ENCODE peak calls at places on chromosomes 16 and 17, in five cellular contexts. J is left cardiac atrium; B is right cardiac atrium; Z is Panc1; S is CD4-positive, alpha-beta T cell. P is an unnamed sample.

GRCh38 chr17:4899341-4900230 is at the start of gene C17orf107:
- ATAC-seq in B (peak; percentile 57), Z (peak; percentile 81), J (peak; percentile 56), S (peak; percentile 80), P (peak; percentile 79)

GRCh38 chr17:75645889-75646625 is 12.8 kb downstream of the SMIM5 start:
- ATAC-seq in S (peak; percentile 34), Z (peak; percentile 22), J (peak; percentile 56), B (peak; percentile 66), P (peak; percentile 65)

GRCh38 chr17:38627957-38628356 is 22.2 kb upstream of the SRCIN1 start:
- ATAC-seq in B (no peak), J (no peak), Z (no peak), S (no peak), P (no peak)

GRCh38 chr17:50725769-50726655 is 6.6 kb downstream of the LUC7L3 start:
- ATAC-seq in B (no peak), S (no peak), Z (no peak), J (no peak), P (no peak)

GRCh38 chr17:77282524-77283515 is 142.1 kb downstream of the SEC14L1 start:
- ATAC-seq in B (no peak), S (no peak), Z (no peak), J (no peak), P (no peak)

GRCh38 chr16:86436466-86437185 is 73.7 kb upstream of the FOXF1 start:
- ATAC-seq in B (no peak), Z (no peak), S (no peak), J (no peak), P (no peak)

GRCh38 chr16:14579266-14579665 is 50.8 kb downstream of the PARN start:
- ATAC-seq in B (no peak), J (no peak), Z (no peak), S (no peak), P (no peak)

GRCh38 chr17:3959295-3959899 is 4.8 kb downstream of the ATP2A3 start:
- ATAC-seq in B (no peak), Z (peak; percentile 70), S (no peak), J (no peak), P (no peak)

GRCh38 chr17:10741416-10742140 is 11.8 kb upstream of the TMEM220 start:
- ATAC-seq in Z (no peak), B (no peak), S (no peak), J (no peak), P (no peak)

GRCh38 chr17:82534401-82534812 is 14.9 kb downstream of the FOXK2 start:
- ATAC-seq in B (peak; percentile 3), S (no peak), Z (peak; percentile 22), J (peak; percentile 25), P (no peak)

GRCh38 chr16:72847187-72848044 is 200.5 kb downstream of the ZFHX3 start:
- ATAC-seq in J (peak; percentile 25), S (no peak), Z (peak; percentile 83), B (no peak), P (no peak)

GRCh38 chr16:56102159-56102798 is 89.0 kb upstream of the GNAO1 start:
- ATAC-seq in B (peak; percentile 93), J (peak; percentile 92), S (no peak), Z (no peak), P (peak; percentile 61)

GRCh38 chr16:11901091-11901490 is 14.7 kb downstream of the GSPT1 start:
- ATAC-seq in Z (peak; percentile 43), S (no peak), J (no peak), B (no peak), P (no peak)

GRCh38 chr16:66467611-66468010 is 40.5 kb downstream of the BEAN1 start:
- ATAC-seq in S (no peak), B (no peak), Z (no peak), J (peak; percentile 23), P (no peak)

P was measured in gastroesophageal sphincter.